ENCODE peak calls at places on chromosomes 12 and 14, in five cellular contexts. L is tibial artery, I is heart left ventricle, C is iPS DF 6.9, F is thyroid gland. D is an unnamed sample. For H3K36me3 and H3K4me1, the result is how much of the 10 kb centered on the place peaks cover.

GRCh38 chr14:102893452-102893851 is 29.0 kb upstream of the AMN start:
- DNase-seq in C (no peak), I (peak), L (peak), F (no peak), D (no peak)

GRCh38 chr14:70670992-70671651 is 29.4 kb downstream of the TTC9 start:
- DNase-seq in C (no peak), F (no peak), L (no peak), I (no peak), D (no peak)

GRCh38 chr14:81269100-81269978 is 48.6 kb upstream of the GTF2A1 start:
- DNase-seq in C (peak), L (no peak), I (no peak), F (no peak), D (peak)

GRCh38 chr12:91574975-91575374 is 392.4 kb upstream of the DCN start:
- DNase-seq in C (no peak), L (no peak), F (no peak), I (no peak), D (no peak)

GRCh38 chr12:15726029-15726756 is 63.0 kb downstream of the EPS8 start:
- DNase-seq in F (no peak), L (no peak), C (no peak), I (no peak), D (no peak)

GRCh38 chr12:11969437-11970154 is 101.1 kb upstream of the BCL2L14 start:
- DNase-seq in C (no peak), I (no peak), F (no peak), L (no peak), D (no peak)

GRCh38 chr12:57625261-57626032 is 7.6 kb downstream of the B4GALNT1 start:
- DNase-seq in I (peak), C (no peak), L (no peak), F (no peak), D (no peak)

GRCh38 chr12:16622315-16622714 is 16.4 kb upstream of the LMO3 start:
- DNase-seq in F (peak), C (no peak), I (no peak), L (no peak), D (no peak)

GRCh38 chr12:69672195-69672594 is 26.9 kb downstream of the BEST3 start:
- DNase-seq in F (no peak), I (no peak), L (no peak), C (no peak), D (no peak)

GRCh38 chr12:64665506-64665905 is 55.2 kb downstream of the RASSF3 start:
- DNase-seq in F (peak), L (no peak), I (no peak), C (no peak), D (peak)

GRCh38 chr14:29716150-29716549 is 211.5 kb downstream of the PRKD1 start:
- DNase-seq in C (no peak), L (no peak), F (no peak), I (no peak), D (no peak)

GRCh38 chr14:65413739-65414045 is 1.2 kb downstream of the FUT8 start:
- DNase-seq in I (no peak), L (no peak), C (no peak), F (no peak), D (peak)

GRCh38 chr12:76247026-76247688 is 101.1 kb downstream of the BBS10 start:
- DNase-seq in C (no peak), F (no peak), I (peak), L (no peak), D (no peak)

GRCh38 chr12:53677612-53678133 is 1.8 kb upstream of the ATP5MC2 start:
- DNase-seq in L (no peak), F (no peak), I (no peak), C (no peak), D (no peak)

GRCh38 chr14:95156153-95156764 is 1.1 kb downstream of the DICER1 start:
- DNase-seq in C (no peak), I (no peak), L (no peak), F (peak), D (no peak)

GRCh38 chr12:88111074-88111652 is 30.7 kb downstream of the CEP290 start:
- DNase-seq in C (peak), L (no peak), F (no peak), I (no peak), D (peak)

GRCh38 chr12:112524269-112524668 is 105.5 kb downstream of the PTPN11 start:
- DNase-seq in L (no peak), C (no peak), I (no peak), F (no peak), D (no peak)

GRCh38 chr12:45587877-45588530 is 141.5 kb upstream of the ARID2 start:
- DNase-seq in I (no peak), F (no peak), L (no peak), C (no peak), D (no peak)

GRCh38 chr14:36583242-36584166 is 1.1 kb upstream of the NKX2-8 start:
- DNase-seq in F (no peak), C (no peak), I (no peak), L (no peak), D (no peak)

GRCh38 chr12:111971800-111972199 is 41.2 kb downstream of the TMEM116 start:
- DNase-seq in I (no peak), C (no peak), L (no peak), F (no peak), D (no peak)

GRCh38 chr12:4320287-4320858 is 640 bp upstream of the TIGAR start:
- DNase-seq in C (no peak), I (no peak), L (no peak), F (no peak), D (no peak)

GRCh38 chr14:85487215-85487614 is 42.7 kb upstream of the FLRT2 start:
- DNase-seq in I (no peak), L (no peak), F (no peak), C (no peak), D (no peak)

GRCh38 chr14:29282169-29282568 is 515.6 kb downstream of the FOXG1 start:
- DNase-seq in I (no peak), F (no peak), L (no peak), C (no peak), D (no peak)

DNA sequence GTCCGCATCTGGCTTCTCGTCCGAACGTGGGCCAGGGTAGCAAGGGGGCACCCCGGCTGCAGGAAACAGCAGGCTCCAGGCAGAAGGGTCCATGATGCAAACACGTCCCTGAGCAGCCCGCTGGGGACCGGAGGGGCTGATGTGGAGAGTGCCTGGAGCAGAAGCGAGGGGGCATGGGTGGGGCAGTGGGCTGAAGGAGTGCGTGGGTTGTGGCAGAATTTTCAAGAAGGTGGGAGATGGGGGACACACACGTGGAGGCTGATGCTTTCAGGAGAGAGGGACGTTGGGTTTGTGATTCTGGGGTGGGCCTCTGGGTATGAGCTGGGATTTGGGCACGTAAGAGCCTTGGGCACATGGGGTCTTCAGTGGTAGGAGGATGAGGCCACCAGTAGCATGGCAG is 45.6 kb upstream of the DLK1 start:
- DNase-seq in C (no peak), L (no peak), F (no peak), I (no peak), D (no peak)
- H3K4me3 ChIP-seq in C (no peak), L (no peak), F (no peak), I (no peak), D (no peak)

DNA sequence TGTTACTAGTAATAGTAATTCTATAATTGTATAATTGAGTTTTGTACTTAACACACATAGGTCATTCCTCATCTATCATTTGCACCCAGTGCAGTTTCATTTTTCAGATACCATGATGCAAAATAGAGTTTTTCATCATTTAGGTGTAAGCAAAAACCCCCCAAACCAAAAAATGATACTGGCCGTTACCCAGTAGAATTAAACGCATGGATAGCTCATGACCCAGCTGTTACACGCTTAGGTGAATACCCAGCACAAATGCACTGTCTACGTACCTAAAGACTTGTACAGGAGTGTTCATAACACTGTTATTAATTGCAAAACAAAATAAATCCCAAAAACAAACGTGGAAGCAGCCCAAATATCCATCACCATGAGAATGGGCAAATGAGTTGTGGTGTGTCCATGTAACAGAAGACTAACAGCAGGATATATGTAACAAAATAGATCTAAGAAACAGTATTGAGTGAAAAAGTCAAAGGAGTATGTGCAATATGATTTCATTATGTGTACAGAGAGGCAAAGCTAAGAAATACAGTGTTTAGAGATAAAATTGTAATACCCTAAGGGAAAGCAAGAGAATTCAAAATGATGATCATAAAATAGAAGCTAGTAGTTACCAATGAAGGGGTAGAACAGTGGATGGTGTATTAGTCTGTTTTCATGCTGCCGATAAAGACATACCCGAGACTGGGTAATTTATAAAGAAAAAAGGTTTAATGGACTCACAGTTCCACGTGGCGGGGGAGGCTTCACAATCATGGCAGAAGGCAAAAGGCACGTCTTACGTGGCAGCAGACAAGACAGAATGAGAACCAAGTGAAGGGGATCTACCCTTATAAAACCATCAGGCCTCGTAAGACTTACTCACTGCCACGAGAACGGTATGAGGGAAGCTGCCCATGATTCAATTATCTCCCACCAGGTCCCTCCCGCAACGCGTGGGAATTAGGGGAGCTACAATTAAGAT is 49.8 kb downstream of the EID3 start:
- DNase-seq in F (no peak), L (no peak), I (no peak), C (no peak), D (no peak)
- H3K36me3 ChIP-seq in F (under half), L (under half), I (half or more), C (under half), D (under half)

DNA sequence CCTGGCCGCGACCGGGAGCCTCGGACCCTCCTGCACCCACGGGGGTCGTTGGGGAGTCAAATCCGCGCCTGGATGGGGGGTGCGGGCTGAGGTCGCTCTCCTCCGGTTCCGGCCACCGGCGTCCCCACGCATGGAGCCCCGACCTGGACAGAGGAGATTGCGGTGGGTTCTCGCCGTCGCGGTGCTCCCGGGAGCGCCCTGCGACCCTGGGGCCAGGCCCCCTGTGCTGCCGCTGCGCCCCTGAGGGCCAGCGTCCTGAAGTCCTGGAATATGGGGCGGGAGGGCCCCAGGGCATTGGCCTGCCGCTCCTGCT is 345 bp downstream of the ASPG start:
- DNase-seq in L (peak), C (no peak), F (no peak), I (no peak), D (no peak)
- H3K4me1 ChIP-seq in L (under half), C (under half), F (under half), I (under half), D (under half)

GRCh38 chr14:54614296-54614695 is 47.4 kb downstream of the SAMD4A start:
- DNase-seq in C (no peak), F (no peak), I (no peak), L (no peak), D (no peak)

GRCh38 chr14:54609576-54609975 is 42.6 kb downstream of the SAMD4A start:
- DNase-seq in C (no peak), I (no peak), L (no peak), F (no peak), D (no peak)

GRCh38 chr14:54606178-54606577 is 39.2 kb downstream of the SAMD4A start:
- DNase-seq in I (peak), L (peak), C (no peak), F (peak), D (no peak)

GRCh38 chr14:54606631-54607133 is 39.8 kb downstream of the SAMD4A start:
- DNase-seq in C (no peak), F (no peak), L (peak), I (peak), D (no peak)

GRCh38 chr14:54610051-54610977 is 43.4 kb downstream of the SAMD4A start:
- DNase-seq in C (no peak), L (no peak), I (no peak), F (no peak), D (no peak)
- H3K4me3 ChIP-seq in C (no peak), L (no peak), I (no peak), F (no peak), D (no peak)

GRCh38 chr12:6750506-6750905 is 2.4 kb downstream of the MLF2 start:
- DNase-seq in I (no peak), L (no peak), C (no peak), F (no peak), D (no peak)

GRCh38 chr12:6751767-6752166 is 1.2 kb downstream of the MLF2 start:
- DNase-seq in C (no peak), F (no peak), L (no peak), I (no peak), D (no peak)

GRCh38 chr12:6752931-6753771 is at the start of gene MLF2:
- DNase-seq in L (peak), F (peak), C (no peak), I (peak), D (peak)

GRCh38 chr12:6753772-6754356 is 923 bp upstream of the MLF2 start:
- DNase-seq in I (no peak), C (no peak), L (no peak), F (no peak), D (no peak)

DNA sequence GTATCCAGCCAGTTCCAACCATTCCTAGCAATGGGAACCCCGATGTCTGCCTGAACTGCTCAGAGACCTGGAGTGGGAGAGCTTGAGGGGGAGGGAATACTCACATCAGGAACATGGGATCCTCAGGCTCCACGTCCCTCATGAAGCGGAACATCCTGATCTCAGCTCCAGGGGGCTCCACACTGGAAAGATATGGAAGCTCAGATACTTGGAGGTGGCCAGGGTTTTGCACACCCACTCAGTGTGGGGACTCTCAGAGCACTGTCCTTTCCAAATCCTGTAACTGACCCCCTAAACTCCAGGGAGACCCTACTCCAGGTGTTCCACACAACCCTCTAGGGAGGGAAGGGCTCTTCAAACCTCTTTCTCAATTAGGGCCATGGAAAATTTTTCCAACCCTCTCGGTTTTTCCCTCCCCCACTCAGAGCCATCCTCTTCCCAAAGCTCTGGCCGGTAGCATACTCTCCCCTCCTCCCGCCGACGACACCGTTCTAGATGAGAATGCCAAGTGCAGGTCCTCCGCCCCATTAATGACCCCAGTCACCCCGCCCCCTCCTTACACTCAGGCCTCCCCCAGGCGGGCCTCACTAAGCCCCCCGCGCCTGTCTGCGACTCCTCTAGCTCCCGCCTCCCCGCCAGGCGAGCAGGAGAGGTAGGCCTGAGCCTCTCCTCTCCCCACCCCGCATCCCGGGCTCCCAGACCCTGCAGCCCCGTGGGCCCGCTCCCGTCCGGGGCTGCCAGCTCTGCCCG is 585 bp downstream of the MLF2 start:
- DNase-seq in L (peak), C (no peak), I (peak), F (peak), D (no peak)
- H3K36me3 ChIP-seq in L (under half), C (under half), I (under half), F (under half), D (under half)

GRCh38 chr14:32980178-32980886 is 41.7 kb downstream of the NPAS3 start:
- DNase-seq in I (no peak), C (no peak), L (no peak), F (no peak), D (no peak)
- H3K4me1 ChIP-seq in I (under half), C (under half), L (under half), F (under half), D (under half)